ENCODE peak calls at places on chromosomes 1 and 21, in eight cellular contexts. T is GM12878, P is HCT116, S is H1, K is K562, U is endothelial cell of umbilical vein, M is SK-N-SH, J is HepG2. R is an unnamed sample.

GRCh38 chr1:52558941-52559340 is 6.0 kb upstream of the TUT4 start:
- DNase-seq in U (no peak), S (no peak), T (no peak), P (no peak), K (no peak), J (no peak), M (no peak), R (no peak)

GRCh38 chr1:241658081-241658793 is 6.2 kb downstream of the WDR64 start:
- DNase-seq in S (no peak), U (no peak), T (no peak), J (no peak), M (no peak), P (no peak), K (no peak), R (no peak)

GRCh38 chr1:3628445-3628844 is 3.6 kb downstream of the TPRG1L start:
- DNase-seq in P (no peak), M (peak; percentile 89), S (no peak), U (no peak), K (no peak), J (no peak), T (no peak), R (no peak)

GRCh38 chr1:201585099-201585498 is 46.2 kb downstream of the NAV1 start:
- DNase-seq in T (no peak), U (no peak), S (no peak), M (no peak), K (no peak), J (no peak), P (no peak), R (no peak)

GRCh38 chr1:23597635-23598388 is 38.5 kb upstream of the ID3 start:
- DNase-seq in S (no peak), J (no peak), M (no peak), K (no peak), P (no peak), T (no peak), U (no peak), R (peak; percentile 56)

GRCh38 chr1:100443739-100444571 is 91.6 kb downstream of the CDC14A start:
- DNase-seq in M (no peak), S (no peak), K (no peak), P (no peak), J (no peak), U (peak; percentile 74), T (peak; percentile 42), R (no peak)

GRCh38 chr1:195733826-195734225 is 874.4 kb downstream of the KCNT2 start:
- DNase-seq in U (no peak), K (peak; percentile 14), S (no peak), P (peak; percentile 21), T (no peak), M (no peak), J (peak; percentile 8), R (peak; percentile 73)

GRCh38 chr1:240591552-240591951 is 20.4 kb downstream of the GREM2 start:
- DNase-seq in T (no peak), M (no peak), U (no peak), P (no peak), S (no peak), J (no peak), K (no peak), R (no peak)

GRCh38 chr21:26124421-26124833 is 46.1 kb downstream of the APP start:
- DNase-seq in T (no peak), M (no peak), K (no peak), S (no peak), P (no peak), J (no peak), U (peak; percentile 84), R (no peak)

GRCh38 chr1:204369006-204369726 is 9.4 kb upstream of the PLEKHA6 start:
- DNase-seq in U (peak; percentile 57), S (no peak), M (no peak), J (no peak), P (no peak), T (no peak), K (no peak), R (no peak)

GRCh38 chr21:44765231-44766013 is 36.2 kb downstream of the UBE2G2 start:
- DNase-seq in J (no peak), U (peak; percentile 6), M (peak; percentile 68), S (no peak), P (no peak), T (no peak), K (peak; percentile 88), R (no peak)

GRCh38 chr1:219123041-219123440 is 50.6 kb upstream of the LYPLAL1 start:
- DNase-seq in U (no peak), J (no peak), K (no peak), S (no peak), P (no peak), T (no peak), M (no peak), R (no peak)

GRCh38 chr1:160963521-160963920 is 8.9 kb upstream of the ITLN2 start:
- DNase-seq in M (no peak), J (no peak), S (no peak), U (no peak), K (no peak), P (no peak), T (no peak), R (no peak)

GRCh38 chr1:9311029-9311428 is 18.3 kb downstream of the SPSB1 start:
- DNase-seq in S (no peak), M (no peak), T (no peak), P (no peak), J (no peak), K (no peak), U (no peak), R (no peak)

GRCh38 chr1:29383972-29384371 is 147.7 kb downstream of the PTPRU start:
- DNase-seq in U (peak; percentile 66), J (no peak), M (no peak), P (no peak), T (no peak), S (no peak), K (no peak), R (no peak)

GRCh38 chr1:167856711-167857418 is 57.1 kb downstream of the ADCY10 start:
- DNase-seq in T (no peak), U (no peak), J (no peak), S (no peak), K (no peak), M (no peak), P (no peak), R (peak; percentile 47)

GRCh38 chr1:167849656-167850055 is 64.3 kb downstream of the ADCY10 start:
- DNase-seq in S (no peak), J (no peak), M (no peak), P (no peak), T (no peak), U (no peak), K (no peak), R (no peak)

DNA sequence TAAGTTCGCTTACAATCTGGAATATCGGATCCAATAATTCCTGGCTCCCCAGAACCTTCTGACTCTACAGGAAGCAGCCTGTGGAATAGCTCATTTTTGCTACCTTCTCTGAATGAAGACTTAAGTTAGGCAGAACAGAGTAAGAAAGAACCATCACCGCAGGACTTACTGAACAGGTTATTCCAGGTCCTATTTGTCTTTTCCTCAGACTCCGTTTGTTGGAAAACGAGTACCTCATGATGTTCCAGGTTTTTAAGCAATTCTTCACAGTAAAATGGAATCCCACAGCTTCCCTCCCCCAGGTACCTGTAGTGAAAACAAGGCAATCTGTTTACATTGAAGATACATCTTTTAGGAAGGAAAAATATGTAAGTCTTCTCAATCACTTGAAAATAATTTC is 59.8 kb downstream of the ADCY10 start:
- DNase-seq in K (no peak), U (no peak), J (no peak), M (no peak), P (no peak), S (no peak), T (no peak), R (no peak)
- TF ChIP-seq POLR2AphosphoS5 in K (no peak), U (no peak), J (no peak), M (no peak), P (no peak), S (no peak), T (no peak), R (no peak)

GRCh38 chr1:5850503-5850902 is 141.7 kb downstream of the NPHP4 start:
- DNase-seq in M (peak; percentile 63), P (no peak), U (no peak), K (no peak), J (no peak), S (no peak), T (no peak), R (no peak)
- H3K4me2 ChIP-seq in M (no peak overlapping the region), P (no peak overlapping the region), U (no peak overlapping the region), K (no peak overlapping the region), J (no peak overlapping the region), S (no peak overlapping the region), T (no peak overlapping the region), R (no peak overlapping the region)

DNA sequence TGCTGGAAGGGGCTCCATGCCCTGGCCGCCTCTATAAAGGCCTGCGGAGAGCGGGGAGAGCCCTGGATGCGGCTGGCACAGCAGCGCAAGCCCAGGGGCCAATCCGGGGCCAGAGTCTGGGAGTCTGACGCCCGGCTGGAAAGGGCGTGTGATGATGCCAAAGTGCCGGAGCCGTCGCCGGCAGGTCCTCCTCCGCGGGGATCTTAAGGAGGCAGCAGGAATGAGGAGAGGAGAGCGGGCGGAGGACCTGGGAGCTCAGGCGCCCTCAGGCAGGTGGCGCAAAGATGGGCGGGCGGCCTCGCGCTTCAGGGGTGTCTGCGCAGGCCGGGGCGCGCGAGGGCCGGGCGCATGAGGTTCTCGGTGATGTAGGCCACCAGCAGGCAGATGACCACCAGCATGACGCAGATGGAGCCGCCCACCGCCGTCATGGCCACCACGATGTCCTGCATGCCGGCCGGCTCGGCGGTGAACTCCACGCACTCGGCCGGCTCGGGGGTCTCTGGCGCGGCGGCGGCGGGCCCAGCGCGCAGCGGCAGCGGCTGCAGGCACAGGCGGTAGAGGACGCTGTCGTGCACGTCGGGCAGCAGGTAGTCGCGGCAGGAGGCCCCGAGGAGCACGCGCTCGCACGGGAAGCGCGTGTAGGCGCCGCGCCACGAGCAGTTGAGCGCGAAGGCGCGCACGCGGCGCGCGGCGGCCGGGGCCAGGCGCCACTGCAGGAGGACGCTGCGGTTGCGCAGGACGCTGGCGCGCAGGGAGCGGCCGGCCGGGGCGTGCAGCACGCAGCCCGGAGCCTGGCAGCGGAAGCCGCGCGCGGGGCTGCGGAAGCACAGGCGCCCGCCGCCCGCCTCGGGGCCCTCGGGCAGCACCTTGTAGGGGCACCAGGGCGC is 662 bp downstream of the FNDC10 start:
- DNase-seq in M (peak; percentile 88), P (no peak), U (no peak), T (no peak), K (peak; percentile 81), S (peak; percentile 82), J (no peak), R (peak; percentile 78)
- TF ChIP-seq POLR2AphosphoS5 in M (no peak), P (peak; percentile 31), U (no peak), T (no peak), K (no peak), S (no peak), J (no peak), R (peak; percentile 38)

GRCh38 chr1:154420172-154420571 is 15.0 kb downstream of the IL6R start:
- DNase-seq in U (peak; percentile 95), M (peak; percentile 46), K (no peak), J (peak; percentile 73), P (no peak), T (no peak), S (no peak), R (no peak)

GRCh38 chr1:154420961-154421924 is 16.1 kb downstream of the IL6R start:
- DNase-seq in P (no peak), M (no peak), K (no peak), U (no peak), T (no peak), S (no peak), J (no peak), R (no peak)

GRCh38 chr1:154418062-154418897 is 13.1 kb downstream of the IL6R start:
- DNase-seq in T (no peak), S (no peak), J (peak; percentile 99), P (peak; percentile 95), K (no peak), M (peak; percentile 49), U (peak; percentile 47), R (no peak)

GRCh38 chr1:154418898-154419619 is 13.9 kb downstream of the IL6R start:
- DNase-seq in K (no peak), M (no peak), S (no peak), J (no peak), U (no peak), T (no peak), P (no peak), R (no peak)

GRCh38 chr1:154419620-154420020 is 14.5 kb downstream of the IL6R start:
- DNase-seq in J (peak; percentile 83), K (no peak), M (no peak), U (peak; percentile 96), S (no peak), T (no peak), P (no peak), R (no peak)
- H3K4me2 ChIP-seq in J (peak overlapping the region; percentile 87), K (no peak overlapping the region), M (peak overlapping the region; percentile 88), U (peak overlapping the region; percentile 68), S (no peak overlapping the region), T (peak overlapping the region; percentile 27), P (peak overlapping the region; percentile 78), R (no peak overlapping the region)

R was measured in GM23338.